ENCODE peak calls at places on chromosomes 11 and 22, in nine cellular contexts. A is GM12865, Q is astrocyte of the cerebellum, W is HFF-Myc, M is BJ, S is fibroblast of lung, C is pancreas, X is IMR-90, Y is AG04450. G is an unnamed sample.

GRCh38 chr11:112417339-112417738 is 156.7 kb upstream of the PLET1 start:
- DNase-seq in M (no peak), C (no peak), Q (no peak), Y (no peak), A (no peak), W (no peak), X (no peak), S (no peak), G (no peak)

GRCh38 chr11:117664897-117665296 is 132.1 kb downstream of the DSCAML1 start:
- DNase-seq in W (no peak), Y (no peak), C (no peak), X (no peak), S (no peak), A (no peak), M (no peak), Q (no peak), G (no peak)

GRCh38 chr22:22692707-22693530 is 48.5 kb downstream of the GGTLC2 start:
- DNase-seq in M (no peak), W (no peak), A (peak), X (peak), Q (no peak), S (peak), C (peak), Y (no peak), G (peak)

GRCh38 chr11:128802358-128802981 is 64.6 kb downstream of the KCNJ1 start:
- DNase-seq in M (no peak), C (no peak), S (peak), Y (no peak), Q (no peak), X (no peak), A (no peak), W (no peak), G (no peak)

GRCh38 chr11:61160487-61161189 is 588 bp downstream of the VPS37C start:
- DNase-seq in A (no peak), M (no peak), Y (no peak), W (no peak), X (no peak), C (no peak), S (no peak), Q (no peak), G (no peak)

GRCh38 chr11:74397531-74398243 is 546 bp downstream of the PGM2L1 start:
- DNase-seq in X (peak), S (no peak), C (no peak), A (peak), Y (no peak), W (no peak), Q (no peak), M (no peak), G (peak)

GRCh38 chr11:96267490-96268010 is 75.4 kb downstream of the MAML2 start:
- DNase-seq in C (no peak), M (no peak), W (no peak), Q (no peak), X (peak), A (peak), S (peak), Y (no peak), G (no peak)

GRCh38 chr11:78419327-78419726 is 1.7 kb upstream of the GAB2 start:
- DNase-seq in A (no peak), S (peak), Y (peak), X (peak), C (no peak), W (no peak), M (peak), Q (peak), G (no peak)

GRCh38 chr11:118002541-118003019 is 16.4 kb downstream of the IL10RA start:
- DNase-seq in X (no peak), W (no peak), A (no peak), S (peak), Y (no peak), C (no peak), Q (no peak), M (no peak), G (no peak)

GRCh38 chr11:104219081-104219480 is 55.1 kb upstream of the PDGFD start:
- DNase-seq in Q (no peak), W (no peak), A (no peak), X (peak), Y (no peak), C (no peak), M (no peak), S (peak), G (no peak)

GRCh38 chr22:36194971-36195370 is 6.6 kb downstream of the APOL4 start:
- DNase-seq in S (peak), A (peak), X (peak), Q (peak), W (no peak), M (no peak), C (no peak), Y (peak), G (peak)

GRCh38 chr22:46036558-46037408 is 59.8 kb upstream of the WNT7B start:
- DNase-seq in M (no peak), W (no peak), A (peak), X (no peak), Y (no peak), C (peak), Q (no peak), S (no peak), G (peak)

GRCh38 chr11:3807856-3808845 is at the start of gene PGAP2:
- DNase-seq in M (no peak), X (peak), Q (no peak), S (peak), Y (no peak), A (peak), W (no peak), C (peak), G (peak)

GRCh38 chr11:65417702-65418430 is 4.7 kb upstream of the NEAT1 start:
- DNase-seq in M (no peak), Y (no peak), A (peak), Q (no peak), C (peak), W (no peak), X (peak), S (peak), G (peak)

GRCh38 chr11:95359756-95360155 is 128.8 kb upstream of the SESN3 start:
- DNase-seq in A (no peak), S (no peak), M (no peak), C (no peak), W (no peak), Q (no peak), Y (no peak), X (no peak), G (no peak)

GRCh38 chr11:108565653-108566052 is 27.9 kb downstream of the EXPH5 start:
- DNase-seq in X (no peak), Y (no peak), C (no peak), W (no peak), Q (no peak), S (no peak), A (no peak), M (no peak), G (peak)

GRCh38 chr11:72828081-72828567 is 13.9 kb downstream of the ATG16L2 start:
- DNase-seq in C (no peak), Y (no peak), M (no peak), S (peak), W (no peak), A (no peak), Q (no peak), X (peak), G (no peak)

GRCh38 chr11:92180664-92181251 is 43.9 kb upstream of the FAT3 start:
- DNase-seq in C (no peak), S (peak), Q (peak), M (peak), Y (no peak), A (no peak), W (peak), X (peak), G (no peak)

GRCh38 chr11:1750481-1750839 is at the start of gene IFITM10:
- DNase-seq in C (peak), M (no peak), X (no peak), Q (no peak), S (no peak), W (no peak), Y (no peak), A (no peak), G (no peak)

GRCh38 chr11:85845052-85845631 is 10.0 kb upstream of the CCDC83 start:
- DNase-seq in Q (no peak), W (no peak), C (no peak), S (no peak), A (no peak), Y (no peak), X (peak), M (no peak), G (no peak)

GRCh38 chr11:125295922-125296321 is 131.4 kb downstream of the PKNOX2 start:
- DNase-seq in W (no peak), S (no peak), Q (no peak), A (no peak), C (no peak), M (no peak), X (no peak), Y (no peak), G (no peak)

GRCh38 chr11:59172345-59173079 is 580 bp downstream of the DTX4 start:
- DNase-seq in S (no peak), A (peak), Q (no peak), M (no peak), Y (no peak), X (no peak), C (peak), W (no peak), G (no peak)

GRCh38 chr22:38068641-38069371 is 11.6 kb downstream of the PICK1 start:
- DNase-seq in M (no peak), A (no peak), X (no peak), Y (no peak), W (no peak), S (no peak), C (no peak), Q (no peak), G (no peak)

GRCh38 chr22:43275545-43275981 is 67.6 kb downstream of the SCUBE1 start:
- DNase-seq in A (no peak), M (no peak), W (no peak), C (no peak), S (no peak), Y (no peak), Q (no peak), X (peak), G (no peak)

GRCh38 chr11:116740741-116741140 is 32.0 kb downstream of the BUD13 start:
- DNase-seq in A (no peak), W (no peak), X (no peak), Q (no peak), Y (no peak), C (no peak), S (no peak), M (no peak), G (no peak)

GRCh38 chr11:119380816-119381185 is 689 bp downstream of the USP2 start:
- DNase-seq in C (no peak), W (no peak), X (no peak), Y (no peak), Q (no peak), M (no peak), S (no peak), A (no peak), G (no peak)

GRCh38 chr11:36456136-36456535 is 53.9 kb downstream of the TRAF6 start:
- DNase-seq in Y (no peak), W (no peak), A (no peak), C (no peak), X (no peak), Q (peak), S (peak), M (no peak), G (no peak)

GRCh38 chr11:77508031-77508430 is 34.1 kb upstream of the PAK1 start:
- DNase-seq in Y (no peak), Q (no peak), M (no peak), C (no peak), X (no peak), S (no peak), W (no peak), A (no peak), G (no peak)

GRCh38 chr11:113408887-113409286 is 21.3 kb downstream of the ANKK1 start:
- DNase-seq in S (no peak), C (no peak), Q (no peak), Y (no peak), A (no peak), X (no peak), M (no peak), W (no peak), G (no peak)

GRCh38 chr22:48370508-48371325 is 1457.0 kb downstream of the BRD1 start:
- DNase-seq in M (no peak), W (no peak), X (no peak), A (no peak), S (no peak), Q (no peak), C (no peak), Y (no peak), G (no peak)
- TF ChIP-seq CTCF in M (no peak), W (no peak), X (no peak), A (no peak), S (no peak), Q (no peak), C (no peak), Y (no peak), G (no peak)

DNA sequence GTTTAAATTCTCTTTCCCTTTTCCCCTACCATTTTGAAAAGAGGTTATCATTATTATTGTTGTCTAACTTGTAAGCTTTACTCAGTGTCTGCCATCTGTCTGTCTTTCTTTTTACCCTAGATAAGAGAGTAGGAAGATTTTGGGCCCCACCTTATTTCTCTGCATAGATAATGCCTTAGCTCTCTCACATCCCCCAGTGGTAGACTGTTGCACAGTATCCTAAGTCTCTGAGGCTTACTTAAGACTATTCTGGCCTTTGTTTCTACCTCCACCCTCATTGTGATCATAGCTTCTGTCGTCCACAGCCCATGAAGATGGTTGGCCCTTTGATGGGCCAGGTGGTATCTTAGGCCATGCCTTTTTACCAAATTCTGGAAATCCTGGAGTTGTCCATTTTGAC is 3.6 kb upstream of the OR51L1 start:
- DNase-seq in X (peak), C (no peak), W (no peak), M (no peak), S (no peak), Y (no peak), Q (no peak), A (peak), G (no peak)
- TF ChIP-seq CTCF in X (peak), C (no peak), W (no peak), M (peak), S (no peak), Y (peak), Q (peak), A (peak), G (no peak)

GRCh38 chr11:20640401-20640800 is 29.0 kb upstream of the NELL1 start:
- DNase-seq in A (no peak), C (no peak), Y (no peak), M (no peak), X (no peak), W (no peak), Q (no peak), S (no peak), G (no peak)
- TF ChIP-seq CTCF in A (no peak), C (no peak), Y (no peak), M (no peak), X (no peak), W (no peak), Q (no peak), S (no peak), G (no peak)

GRCh38 chr11:18802381-18803257 is 11.0 kb upstream of the PTPN5 start:
- DNase-seq in M (peak), X (peak), S (peak), A (peak), C (no peak), W (peak), Y (peak), Q (peak), G (peak)
- TF ChIP-seq CTCF in M (peak), X (peak), S (peak), A (peak), C (peak), W (peak), Y (peak), Q (peak), G (peak)

DNA sequence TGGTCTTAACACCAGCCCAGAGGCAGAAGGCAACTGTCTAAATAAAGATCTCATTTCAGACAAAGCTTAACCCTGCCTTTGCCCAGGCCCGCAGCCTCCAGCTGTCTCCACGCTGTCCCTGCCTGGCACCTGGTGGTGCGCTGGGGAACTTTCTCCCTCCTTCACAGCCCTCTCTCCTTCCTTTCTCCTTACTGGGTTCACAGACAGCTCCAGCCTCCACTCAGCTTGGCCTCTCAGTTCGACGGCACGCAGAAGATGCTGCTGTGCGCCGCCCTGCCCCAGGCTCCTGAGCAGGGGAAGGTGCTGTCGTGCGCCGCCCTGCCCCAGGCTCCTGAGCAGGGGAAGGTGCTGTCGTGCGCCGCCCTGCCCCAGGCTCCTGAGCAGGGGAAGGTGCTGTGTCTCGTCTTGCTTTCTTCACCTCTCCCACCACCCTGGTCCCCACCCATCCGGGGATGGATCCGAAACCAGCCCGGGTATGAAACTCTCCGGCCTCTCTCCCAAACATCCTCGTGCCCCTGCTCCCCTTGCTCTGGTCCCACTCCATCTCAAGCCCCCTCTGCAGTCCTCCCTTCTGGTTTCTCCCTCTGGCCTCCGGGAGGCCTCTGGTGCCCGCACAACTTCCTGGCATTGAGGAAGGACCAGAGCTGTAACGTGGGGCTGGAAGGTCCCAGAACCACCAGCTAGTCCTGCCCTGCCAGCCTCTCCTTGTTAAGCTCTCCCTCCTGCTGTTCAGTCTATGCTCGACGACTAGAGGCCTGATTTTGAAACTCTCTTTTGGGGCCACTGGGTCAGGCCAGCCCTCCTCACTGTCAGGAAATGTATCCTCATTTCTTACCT is 22.9 kb upstream of the JAM3 start:
- DNase-seq in X (no peak), A (no peak), Q (no peak), C (peak), Y (no peak), S (no peak), M (no peak), W (no peak), G (no peak)
- TF ChIP-seq CTCF in X (peak), A (peak), Q (peak), C (peak), Y (peak), S (peak), M (peak), W (no peak), G (peak)

GRCh38 chr11:84249344-84250135 is 963.4 kb upstream of the CCDC90B start:
- DNase-seq in Q (no peak), X (no peak), C (no peak), Y (no peak), M (no peak), A (peak), W (no peak), S (peak), G (no peak)
- TF ChIP-seq CTCF in Q (no peak), X (no peak), C (no peak), Y (no peak), M (no peak), A (no peak), W (no peak), S (no peak), G (no peak)

DNA sequence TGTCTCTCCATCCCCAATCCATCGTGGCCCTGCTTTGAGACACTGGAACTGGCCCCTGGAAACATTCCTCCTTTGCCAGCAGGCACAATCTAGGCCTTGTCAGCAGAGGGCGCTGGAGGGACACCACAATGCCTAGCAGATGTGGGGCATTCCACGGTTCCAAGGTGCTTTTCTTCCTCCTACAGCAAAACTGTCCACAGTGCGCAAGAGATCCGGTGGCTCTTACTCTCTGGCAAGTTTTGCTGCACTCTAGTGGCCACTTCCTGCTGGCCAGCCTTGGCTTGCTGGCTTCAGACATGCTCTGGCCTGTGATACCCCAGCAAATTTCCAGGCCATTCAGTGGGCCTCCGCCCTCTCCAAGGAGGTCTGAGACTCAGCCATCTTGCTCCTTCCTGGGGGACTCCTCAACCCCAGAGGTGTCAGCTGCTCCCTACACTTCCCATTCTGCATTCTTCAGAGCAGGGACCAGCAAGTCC is 17.1 kb upstream of the RBM4B start:
- DNase-seq in A (peak), S (peak), Y (peak), C (peak), W (peak), M (peak), X (peak), Q (peak), G (peak)
- TF ChIP-seq CTCF in A (peak), S (peak), Y (peak), C (peak), W (peak), M (peak), X (peak), Q (peak), G (peak)